ENCODE peak calls at places on chromosomes 5 and 9, in seven cellular contexts. One of them, this sample, is unnamed.

GRCh38 chr5:160064441-160064840 is 54.8 kb downstream of the PWWP2A start:
- DNase-seq in SK-N-SH: peak
- DNase-seq in K562: no peak
- DNase-seq in GM12878: no peak
- DNase-seq in H1: no peak
- DNase-seq in GM12892: no peak
- DNase-seq in HepG2: no peak
- DNase-seq in this sample: no peak

GRCh38 chr9:37840560-37841194 is 40.1 kb downstream of the DCAF10 start:
- DNase-seq in K562: peak
- DNase-seq in GM12892: no peak
- DNase-seq in SK-N-SH: no peak
- DNase-seq in GM12878: no peak
- DNase-seq in HepG2: no peak
- DNase-seq in H1: no peak
- DNase-seq in this sample: no peak

GRCh38 chr5:36363101-36363500 is 61.4 kb upstream of the RANBP3L start:
- DNase-seq in GM12892: no peak
- DNase-seq in GM12878: no peak
- DNase-seq in SK-N-SH: no peak
- DNase-seq in HepG2: no peak
- DNase-seq in K562: no peak
- DNase-seq in H1: no peak
- DNase-seq in this sample: no peak

GRCh38 chr5:103469288-103470065 is 93.1 kb downstream of the NUDT12 start:
- DNase-seq in GM12878: no peak
- DNase-seq in SK-N-SH: no peak
- DNase-seq in K562: no peak
- DNase-seq in HepG2: no peak
- DNase-seq in H1: no peak
- DNase-seq in GM12892: no peak
- DNase-seq in this sample: no peak

GRCh38 chr5:83567741-83568530 is 96.4 kb downstream of the VCAN start:
- DNase-seq in GM12878: no peak
- DNase-seq in H1: no peak
- DNase-seq in SK-N-SH: no peak
- DNase-seq in HepG2: peak
- DNase-seq in GM12892: no peak
- DNase-seq in K562: no peak
- DNase-seq in this sample: no peak

GRCh38 chr5:31531543-31531887 is 378 bp downstream of the DROSHA start:
- DNase-seq in HepG2: peak
- DNase-seq in SK-N-SH: peak
- DNase-seq in K562: peak
- DNase-seq in GM12878: no peak
- DNase-seq in GM12892: peak
- DNase-seq in H1: no peak
- DNase-seq in this sample: peak

GRCh38 chr5:116502616-116503015 is 72.0 kb downstream of the SEMA6A start:
- DNase-seq in GM12892: no peak
- DNase-seq in GM12878: no peak
- DNase-seq in K562: no peak
- DNase-seq in H1: no peak
- DNase-seq in SK-N-SH: no peak
- DNase-seq in HepG2: no peak
- DNase-seq in this sample: no peak

GRCh38 chr5:167582263-167582662 is 709.2 kb upstream of the WWC1 start:
- DNase-seq in SK-N-SH: peak
- DNase-seq in GM12878: no peak
- DNase-seq in H1: no peak
- DNase-seq in GM12892: no peak
- DNase-seq in K562: no peak
- DNase-seq in HepG2: no peak
- DNase-seq in this sample: no peak

GRCh38 chr9:137050570-137050969 is 3.3 kb downstream of the ENTPD2 start:
- DNase-seq in K562: no peak
- DNase-seq in HepG2: no peak
- DNase-seq in H1: no peak
- DNase-seq in SK-N-SH: no peak
- DNase-seq in GM12878: no peak
- DNase-seq in GM12892: no peak
- DNase-seq in this sample: no peak

GRCh38 chr9:93684161-93684765 is 107.9 kb downstream of the PHF2 start:
- DNase-seq in GM12892: no peak
- DNase-seq in HepG2: no peak
- DNase-seq in K562: no peak
- DNase-seq in H1: no peak
- DNase-seq in GM12878: no peak
- DNase-seq in SK-N-SH: no peak
- DNase-seq in this sample: no peak

GRCh38 chr5:81151546-81151945 is 81.6 kb upstream of the CKMT2 start:
- DNase-seq in HepG2: no peak
- DNase-seq in SK-N-SH: no peak
- DNase-seq in GM12878: no peak
- DNase-seq in K562: no peak
- DNase-seq in GM12892: no peak
- DNase-seq in H1: no peak
- DNase-seq in this sample: no peak

GRCh38 chr5:136811551-136811950 is 446.2 kb upstream of the TRPC7 start:
- DNase-seq in SK-N-SH: no peak
- DNase-seq in K562: no peak
- DNase-seq in H1: no peak
- DNase-seq in HepG2: no peak
- DNase-seq in GM12892: no peak
- DNase-seq in GM12878: no peak
- DNase-seq in this sample: no peak

GRCh38 chr5:173835131-173835530 is 53.0 kb upstream of the CPEB4 start:
- DNase-seq in SK-N-SH: no peak
- DNase-seq in K562: no peak
- DNase-seq in GM12878: no peak
- DNase-seq in GM12892: no peak
- DNase-seq in HepG2: no peak
- DNase-seq in H1: no peak
- DNase-seq in this sample: no peak

GRCh38 chr5:74736759-74737158 is 30.2 kb downstream of the GFM2 start:
- DNase-seq in GM12892: no peak
- DNase-seq in HepG2: no peak
- DNase-seq in SK-N-SH: no peak
- DNase-seq in K562: no peak
- DNase-seq in GM12878: no peak
- DNase-seq in H1: no peak
- DNase-seq in this sample: no peak

GRCh38 chr9:83964973-83965349 is 15.1 kb downstream of the HNRNPK start:
- DNase-seq in GM12878: no peak
- DNase-seq in H1: no peak
- DNase-seq in K562: no peak
- DNase-seq in HepG2: no peak
- DNase-seq in GM12892: no peak
- DNase-seq in SK-N-SH: no peak
- DNase-seq in this sample: no peak

GRCh38 chr9:35619800-35620158 is 1.6 kb upstream of the CD72 start:
- DNase-seq in K562: no peak
- DNase-seq in HepG2: no peak
- DNase-seq in GM12878: peak
- DNase-seq in GM12892: no peak
- DNase-seq in H1: no peak
- DNase-seq in SK-N-SH: no peak
- DNase-seq in this sample: no peak

GRCh38 chr5:40929049-40929448 is 19.8 kb downstream of the C7 start:
- DNase-seq in GM12878: no peak
- DNase-seq in K562: no peak
- DNase-seq in SK-N-SH: no peak
- DNase-seq in H1: no peak
- DNase-seq in GM12892: no peak
- DNase-seq in HepG2: no peak
- DNase-seq in this sample: no peak

GRCh38 chr9:121266906-121267650 is 884 bp upstream of the GSN start:
- DNase-seq in H1: no peak
- DNase-seq in SK-N-SH: no peak
- DNase-seq in GM12892: no peak
- DNase-seq in GM12878: no peak
- DNase-seq in HepG2: no peak
- DNase-seq in K562: no peak
- DNase-seq in this sample: no peak

GRCh38 chr5:93163010-93163663 is 417.9 kb downstream of the NR2F1-AS1 start:
- DNase-seq in SK-N-SH: no peak
- DNase-seq in GM12892: no peak
- DNase-seq in H1: no peak
- DNase-seq in GM12878: no peak
- DNase-seq in HepG2: no peak
- DNase-seq in K562: no peak
- DNase-seq in this sample: no peak

GRCh38 chr5:108884736-108885135 is 137.0 kb downstream of the FER start:
- DNase-seq in HepG2: no peak
- DNase-seq in GM12892: no peak
- DNase-seq in H1: no peak
- DNase-seq in K562: no peak
- DNase-seq in GM12878: no peak
- DNase-seq in SK-N-SH: no peak
- DNase-seq in this sample: no peak

GRCh38 chr9:31394040-31394473 is 990.4 kb upstream of the ACO1 start:
- DNase-seq in HepG2: no peak
- DNase-seq in K562: no peak
- DNase-seq in H1: no peak
- DNase-seq in GM12878: no peak
- DNase-seq in SK-N-SH: no peak
- DNase-seq in GM12892: no peak
- DNase-seq in this sample: no peak

DNA sequence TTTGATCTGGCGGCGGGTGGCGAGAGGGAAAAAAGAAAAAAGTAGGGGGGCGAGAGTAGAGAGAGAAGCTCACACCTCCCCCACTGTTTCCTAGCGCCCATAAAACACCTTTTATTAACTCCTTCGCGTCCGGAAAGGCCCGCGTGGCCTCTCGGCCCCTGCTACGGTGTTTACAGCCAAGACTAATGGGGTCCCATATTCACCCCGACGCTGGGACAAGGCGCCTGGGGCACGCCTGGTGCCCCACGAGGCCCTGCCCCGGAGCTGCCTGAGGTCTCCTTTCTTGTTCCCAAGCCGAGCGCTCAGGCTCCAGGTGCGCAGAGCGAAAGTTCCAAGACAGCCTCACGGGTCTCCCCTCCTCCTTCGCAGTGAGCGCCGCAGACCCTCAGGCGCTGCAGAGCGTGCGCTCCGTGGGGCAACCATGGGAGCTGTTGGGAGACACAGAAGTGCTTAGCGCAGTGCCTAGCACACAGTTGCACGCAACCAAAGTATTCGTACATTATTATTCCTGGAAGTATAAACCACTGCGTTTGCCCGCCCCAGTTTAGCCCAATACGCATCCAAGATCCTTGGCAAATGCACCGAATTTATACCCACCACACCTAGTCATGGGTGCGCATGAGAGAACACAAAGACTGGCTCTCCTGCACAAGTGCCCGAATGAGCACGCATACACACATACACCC is 4.3 kb downstream of the HAND1 start:
- DNase-seq in GM12878: no peak
- DNase-seq in GM12892: no peak
- DNase-seq in K562: no peak
- DNase-seq in SK-N-SH: no peak
- DNase-seq in H1: no peak
- DNase-seq in HepG2: no peak
- DNase-seq in this sample: no peak
- TF ChIP-seq POLR2AphosphoS5 in GM12878: no peak
- TF ChIP-seq POLR2AphosphoS5 in GM12892: no peak
- TF ChIP-seq POLR2AphosphoS5 in K562: no peak
- TF ChIP-seq POLR2AphosphoS5 in SK-N-SH: no peak
- TF ChIP-seq POLR2AphosphoS5 in H1: no peak
- TF ChIP-seq POLR2AphosphoS5 in HepG2: no peak
- TF ChIP-seq POLR2AphosphoS5 in this sample: no peak

GRCh38 chr5:76192837-76193236 is 109.7 kb downstream of the SV2C start:
- DNase-seq in HepG2: no peak
- DNase-seq in GM12892: no peak
- DNase-seq in SK-N-SH: no peak
- DNase-seq in GM12878: no peak
- DNase-seq in H1: no peak
- DNase-seq in K562: no peak
- DNase-seq in this sample: no peak
- TF ChIP-seq TAF1 in HepG2: no peak
- TF ChIP-seq TAF1 in GM12892: no peak
- TF ChIP-seq TAF1 in SK-N-SH: no peak
- TF ChIP-seq TAF1 in GM12878: no peak
- TF ChIP-seq TAF1 in H1: no peak
- TF ChIP-seq TAF1 in K562: no peak
- TF ChIP-seq TAF1 in this sample: no peak

DNA sequence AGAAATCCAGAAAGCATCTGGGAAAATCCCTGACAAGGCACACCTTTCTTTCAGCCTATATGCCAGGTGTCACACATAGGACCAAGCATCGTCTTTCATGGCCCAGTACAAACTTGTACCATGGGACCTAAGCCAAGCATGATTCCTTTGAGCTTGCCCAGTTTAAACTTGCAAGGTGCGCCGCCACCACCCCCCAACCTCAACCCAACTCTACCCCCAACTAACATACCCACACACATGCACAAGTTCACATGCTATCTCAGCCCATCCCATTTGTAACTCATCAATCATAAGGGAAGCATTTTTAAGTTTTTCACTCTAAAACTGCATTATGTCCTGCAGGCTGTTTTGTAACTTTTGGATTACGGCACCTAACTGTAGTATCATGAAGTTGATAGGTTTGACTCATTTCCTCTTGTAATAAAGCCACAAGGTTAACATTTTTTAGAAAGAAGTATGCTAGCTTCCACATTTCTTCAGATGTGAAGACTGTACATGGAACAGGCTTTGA is 145.9 kb upstream of the FST start:
- DNase-seq in H1: no peak
- DNase-seq in HepG2: no peak
- DNase-seq in K562: no peak
- DNase-seq in GM12892: no peak
- DNase-seq in GM12878: no peak
- DNase-seq in SK-N-SH: no peak
- DNase-seq in this sample: no peak
- TF ChIP-seq POLR2AphosphoS5 in H1: no peak
- TF ChIP-seq POLR2AphosphoS5 in HepG2: no peak
- TF ChIP-seq POLR2AphosphoS5 in K562: no peak
- TF ChIP-seq POLR2AphosphoS5 in GM12892: no peak
- TF ChIP-seq POLR2AphosphoS5 in GM12878: no peak
- TF ChIP-seq POLR2AphosphoS5 in SK-N-SH: peak
- TF ChIP-seq POLR2AphosphoS5 in this sample: no peak

GRCh38 chr9:28379082-28379481 is 805.8 kb upstream of the C9orf72 start:
- DNase-seq in H1: no peak
- DNase-seq in GM12892: no peak
- DNase-seq in SK-N-SH: no peak
- DNase-seq in HepG2: no peak
- DNase-seq in K562: no peak
- DNase-seq in GM12878: no peak
- DNase-seq in this sample: no peak
- TF ChIP-seq TAF1 in H1: no peak
- TF ChIP-seq TAF1 in GM12892: no peak
- TF ChIP-seq TAF1 in SK-N-SH: no peak
- TF ChIP-seq TAF1 in HepG2: no peak
- TF ChIP-seq TAF1 in K562: no peak
- TF ChIP-seq TAF1 in GM12878: no peak
- TF ChIP-seq TAF1 in this sample: no peak

This sample was measured in GM12891.